ENCODE peak calls at places on chromosomes 4 and X, in eight cellular contexts. T, S, L, K, V, Q, U and H are unnamed samples.

GRCh38 chrX:46130246-46130645 is 415.0 kb downstream of the ZNF674 start:
- DNase-seq in S (no peak), V (no peak), K (no peak), L (no peak), U (no peak), Q (no peak), T (no peak), H (peak)

GRCh38 chrX:113399501-113400192 is 559.0 kb upstream of the AMOT start:
- DNase-seq in T (no peak), Q (no peak), K (no peak), V (no peak), U (peak), S (no peak), L (peak), H (peak)

GRCh38 chrX:22323541-22323940 is 50.8 kb downstream of the CBLL2 start:
- DNase-seq in T (no peak), S (no peak), K (no peak), V (no peak), L (peak), Q (no peak), U (peak), H (no peak)

GRCh38 chr4:40831462-40831861 is 81.7 kb downstream of the NSUN7 start:
- DNase-seq in K (no peak), L (no peak), V (no peak), T (no peak), Q (no peak), U (no peak), S (no peak), H (no peak)

GRCh38 chr4:159685406-159686092 is 582.7 kb downstream of the RAPGEF2 start:
- DNase-seq in V (no peak), Q (no peak), T (no peak), U (no peak), L (no peak), K (no peak), S (no peak), H (no peak)

GRCh38 chr4:6272863-6273660 is 3.4 kb downstream of the WFS1 start:
- DNase-seq in K (no peak), Q (no peak), U (peak), L (peak), S (no peak), V (no peak), T (peak), H (peak)

GRCh38 chrX:155745792-155746191 is 133.0 kb upstream of the TMLHE start:
- DNase-seq in L (peak), Q (peak), T (no peak), S (peak), U (no peak), K (no peak), V (no peak), H (peak)

GRCh38 chrX:25004485-25005032 is 11.2 kb downstream of the ARX start:
- DNase-seq in T (no peak), Q (no peak), V (no peak), S (no peak), K (no peak), U (no peak), L (no peak), H (no peak)

GRCh38 chrX:141405878-141406492 is 163.7 kb upstream of the SPANXC start:
- DNase-seq in S (no peak), L (peak), K (no peak), Q (no peak), U (peak), V (no peak), T (no peak), H (peak)

GRCh38 chr4:138263438-138263837 is 21.3 kb upstream of the SLC7A11 start:
- DNase-seq in S (no peak), L (peak), U (peak), Q (no peak), K (no peak), V (no peak), T (no peak), H (no peak)

GRCh38 chrX:7334253-7334935 is 186.4 kb upstream of the PUDP start:
- DNase-seq in L (peak), T (no peak), V (no peak), Q (no peak), K (no peak), S (no peak), U (peak), H (no peak)

GRCh38 chr4:26692014-26692726 is 108.3 kb downstream of the TBC1D19 start:
- DNase-seq in Q (no peak), T (no peak), S (no peak), V (no peak), K (no peak), L (peak), U (peak), H (no peak)

GRCh38 chrX:34058005-34058404 is 74.1 kb downstream of the FAM47A start:
- DNase-seq in Q (no peak), L (no peak), U (no peak), S (no peak), T (no peak), V (no peak), K (no peak), H (no peak)

GRCh38 chr4:123941306-123941705 is 544.7 kb downstream of the SPRY1 start:
- DNase-seq in L (no peak), K (no peak), Q (no peak), U (peak), S (no peak), T (no peak), V (no peak), H (no peak)

GRCh38 chrX:87525771-87526229 is 8.2 kb downstream of the KLHL4 start:
- DNase-seq in S (no peak), V (no peak), L (peak), T (no peak), Q (no peak), K (no peak), U (no peak), H (no peak)

GRCh38 chrX:38805294-38806053 is 4.2 kb downstream of the MID1IP1 start:
- DNase-seq in L (peak), V (peak), S (peak), K (peak), T (peak), Q (peak), U (peak), H (no peak)

GRCh38 chrX:94288325-94288724 is 614.3 kb downstream of the FAM133A start:
- DNase-seq in S (no peak), Q (no peak), K (no peak), L (no peak), V (no peak), U (no peak), T (no peak), H (no peak)

GRCh38 chr4:185567828-185568442 is 32.6 kb upstream of the PDLIM3 start:
- DNase-seq in L (no peak), U (no peak), V (no peak), S (peak), K (peak), T (no peak), Q (peak), H (no peak)

GRCh38 chr4:157459789-157460188 is 239.3 kb downstream of the GRIA2 start:
- DNase-seq in T (no peak), S (no peak), U (no peak), Q (no peak), L (peak), K (no peak), V (no peak), H (peak)

GRCh38 chr4:91064157-91064853 is 937.1 kb downstream of the CCSER1 start:
- DNase-seq in K (no peak), S (no peak), L (peak), U (no peak), V (peak), Q (no peak), T (no peak), H (peak)

GRCh38 chrX:106300656-106301055 is 132.6 kb downstream of the PWWP3B start:
- DNase-seq in V (no peak), L (peak), T (no peak), Q (no peak), S (no peak), U (no peak), K (no peak), H (no peak)

GRCh38 chrX:12975670-12975965 is 708 bp downstream of the TMSB4X start:
- DNase-seq in L (no peak), T (peak), Q (no peak), K (no peak), S (no peak), U (no peak), V (peak), H (no peak)

GRCh38 chr4:141977433-141977832 is 341.1 kb downstream of the IL15 start:
- DNase-seq in S (no peak), K (no peak), L (peak), U (no peak), T (no peak), Q (no peak), V (no peak), H (no peak)

GRCh38 chr4:141971854-141972253 is 335.5 kb downstream of the IL15 start:
- DNase-seq in T (no peak), U (no peak), S (no peak), L (no peak), Q (no peak), V (no peak), K (no peak), H (no peak)

DNA sequence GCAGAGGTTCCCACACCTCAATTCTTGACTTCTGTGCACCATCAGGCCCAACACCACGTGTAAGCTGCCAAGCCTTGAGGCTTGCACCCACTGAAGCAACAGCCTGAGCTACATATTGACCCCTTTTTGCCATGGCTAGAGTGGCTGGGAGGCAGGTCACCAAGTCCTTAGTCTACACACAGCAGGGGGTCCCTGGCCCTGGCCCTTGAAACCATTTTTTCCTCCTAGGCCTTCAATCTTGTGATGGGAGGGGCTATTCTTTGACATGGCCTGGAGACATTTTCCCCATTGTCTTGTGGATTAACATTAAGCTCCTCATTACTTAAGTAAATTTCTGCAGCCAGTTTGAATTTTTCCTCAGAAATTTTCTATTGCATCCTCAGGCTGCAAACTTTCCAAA is 336.6 kb downstream of the IL15 start:
- DNase-seq in K (no peak), V (no peak), S (no peak), L (no peak), Q (no peak), U (no peak), T (no peak), H (no peak)
- TF ChIP-seq CTCF in K (no peak), V (no peak), S (no peak), L (no peak), Q (no peak), U (no peak), T (no peak), H (no peak)

DNA sequence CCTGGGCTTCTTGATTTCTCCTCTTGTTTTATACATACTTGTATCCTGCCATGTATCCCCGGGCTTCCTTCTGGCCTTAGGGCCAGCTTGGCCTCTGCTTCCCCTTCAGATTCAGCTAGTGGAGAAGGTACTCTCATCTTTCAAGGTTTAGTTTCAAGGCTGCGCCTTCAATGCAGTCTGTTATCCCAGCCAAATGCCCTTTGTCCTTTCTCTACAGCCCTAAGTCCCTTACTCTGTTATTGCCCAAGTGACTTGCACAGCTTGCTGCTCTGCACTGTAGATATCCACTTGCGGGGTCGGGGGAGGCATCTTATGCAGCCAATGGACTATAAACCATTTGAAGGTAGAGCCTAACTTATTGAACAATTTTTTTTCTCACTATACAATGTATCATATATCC is 357.5 kb downstream of the PPP1R2C start:
- DNase-seq in K (no peak), L (no peak), U (no peak), Q (no peak), S (no peak), V (no peak), T (no peak), H (no peak)
- H3K4me3 ChIP-seq in K (no peak), L (no peak), U (no peak), Q (no peak), S (no peak), V (no peak), T (no peak), H (no peak)

GRCh38 chrX:140040397-140040796 is 75.1 kb upstream of the CXorf66 start:
- DNase-seq in V (no peak), U (no peak), Q (peak), T (no peak), K (no peak), S (no peak), L (peak), H (peak)
- TF ChIP-seq CTCF in V (no peak), U (no peak), Q (no peak), T (no peak), K (no peak), S (no peak), L (no peak), H (no peak)

GRCh38 chrX:115357316-115357715 is 67.8 kb downstream of the LUZP4 start:
- DNase-seq in U (no peak), K (no peak), V (no peak), Q (no peak), S (no peak), T (no peak), L (no peak), H (no peak)

GRCh38 chrX:115360220-115360781 is 70.8 kb downstream of the LUZP4 start:
- DNase-seq in Q (no peak), S (no peak), U (no peak), T (no peak), K (no peak), L (no peak), V (no peak), H (no peak)

GRCh38 chrX:115350696-115351408 is 61.3 kb downstream of the LUZP4 start:
- DNase-seq in T (no peak), L (no peak), S (no peak), V (no peak), Q (no peak), K (no peak), U (peak), H (no peak)

GRCh38 chrX:115356369-115356768 is 66.9 kb downstream of the LUZP4 start:
- DNase-seq in K (no peak), T (no peak), V (no peak), U (no peak), L (no peak), Q (no peak), S (no peak), H (no peak)
- H3K4me3 ChIP-seq in K (no peak), T (no peak), V (no peak), U (no peak), L (no peak), Q (no peak), S (no peak), H (no peak)

GRCh38 chr4:132646186-132646585 is 502.9 kb upstream of the PCDH10 start:
- DNase-seq in T (no peak), K (no peak), L (peak), Q (no peak), S (no peak), V (no peak), U (no peak), H (no peak)

DNA sequence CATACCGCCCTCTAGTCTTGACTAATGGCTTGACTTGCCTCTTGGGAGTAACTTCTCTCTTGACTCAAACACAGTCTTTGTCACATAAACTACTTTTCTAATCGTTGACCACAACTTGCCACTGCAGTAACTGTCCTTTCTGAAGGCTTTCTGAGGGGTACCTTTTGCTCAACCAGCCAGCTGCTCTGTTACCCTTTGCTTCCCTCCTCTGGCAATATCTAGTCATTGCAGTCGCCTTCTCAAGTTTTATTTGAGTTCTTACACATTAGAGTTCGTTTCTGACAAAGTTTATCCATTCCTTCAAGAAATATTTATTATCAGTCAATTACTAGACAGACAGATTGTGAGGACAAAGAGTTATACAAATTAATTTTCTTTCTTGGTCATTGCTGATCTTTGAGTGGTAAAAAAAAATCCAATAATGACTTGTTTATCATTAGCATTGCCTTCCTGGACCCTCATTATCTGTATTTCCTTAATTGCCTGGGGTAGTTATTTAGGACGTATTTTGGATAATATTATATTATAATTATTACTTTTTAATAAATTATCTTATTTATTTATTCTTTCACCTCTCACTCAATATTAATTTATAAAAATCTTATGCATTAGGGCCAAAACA is 506.8 kb upstream of the PCDH10 start:
- DNase-seq in K (no peak), S (no peak), T (no peak), U (no peak), V (no peak), Q (no peak), L (peak), H (peak)
- TF ChIP-seq CTCF in K (peak), S (peak), T (peak), U (peak), V (peak), Q (peak), L (peak), H (peak)

GRCh38 chrX:56569378-56570061 is 6.1 kb downstream of the UBQLN2 start:
- DNase-seq in L (no peak), T (no peak), Q (no peak), V (no peak), U (no peak), S (no peak), K (no peak), H (no peak)

GRCh38 chrX:56564182-56564885 is 907 bp downstream of the UBQLN2 start:
- DNase-seq in V (peak), L (peak), K (no peak), Q (peak), U (no peak), T (no peak), S (peak), H (peak)

GRCh38 chrX:56563231-56564116 is at the start of gene UBQLN2:
- DNase-seq in K (peak), Q (peak), T (peak), V (peak), S (peak), U (peak), L (peak), H (peak)

DNA sequence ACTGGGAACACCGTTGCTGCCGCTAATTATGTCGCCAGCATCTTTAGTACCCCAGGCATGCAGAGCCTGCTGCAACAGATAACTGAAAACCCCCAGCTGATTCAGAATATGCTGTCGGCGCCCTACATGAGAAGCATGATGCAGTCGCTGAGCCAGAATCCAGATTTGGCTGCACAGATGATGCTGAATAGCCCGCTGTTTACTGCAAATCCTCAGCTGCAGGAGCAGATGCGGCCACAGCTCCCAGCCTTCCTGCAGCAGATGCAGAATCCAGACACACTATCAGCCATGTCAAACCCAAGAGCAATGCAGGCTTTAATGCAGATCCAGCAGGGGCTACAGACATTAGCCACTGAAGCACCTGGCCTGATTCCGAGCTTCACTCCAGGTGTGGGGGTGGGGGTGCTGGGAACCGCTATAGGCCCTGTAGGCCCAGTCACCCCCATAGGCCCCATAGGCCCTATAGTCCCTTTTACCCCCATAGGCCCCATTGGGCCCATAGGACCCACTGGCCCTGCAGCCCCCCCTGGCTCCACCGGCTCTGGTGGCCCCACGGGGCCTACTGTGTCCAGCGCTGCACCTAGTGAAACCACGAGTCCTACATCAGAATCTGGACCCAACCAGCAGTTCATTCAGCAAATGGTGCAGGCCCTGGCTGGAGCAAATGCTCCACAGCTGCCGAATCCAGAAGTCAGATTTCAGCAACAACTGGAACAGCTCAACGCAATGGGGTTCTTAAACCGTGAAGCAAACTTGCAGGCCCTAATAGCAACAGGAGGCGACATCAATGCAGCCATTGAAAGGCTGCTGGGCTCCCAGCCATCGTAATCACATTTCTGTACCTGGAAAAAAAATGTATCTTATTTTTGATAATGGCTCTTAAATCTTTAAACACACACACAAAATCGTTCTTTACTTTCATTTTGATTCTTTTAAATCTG is 1.8 kb downstream of the UBQLN2 start:
- DNase-seq in U (no peak), V (no peak), T (no peak), L (no peak), S (peak), Q (no peak), K (no peak), H (no peak)
- H3K4me3 ChIP-seq in U (peak), V (peak), T (peak), L (peak), S (peak), Q (peak), K (peak), H (peak)

GRCh38 chr4:39061450-39061849 is 582 bp upstream of the KLHL5 start:
- DNase-seq in K (no peak), S (no peak), L (no peak), V (no peak), T (no peak), U (no peak), Q (no peak), H (no peak)
- TF ChIP-seq CTCF in K (no peak), S (no peak), L (no peak), V (no peak), T (no peak), U (no peak), Q (no peak), H (no peak)

DNA sequence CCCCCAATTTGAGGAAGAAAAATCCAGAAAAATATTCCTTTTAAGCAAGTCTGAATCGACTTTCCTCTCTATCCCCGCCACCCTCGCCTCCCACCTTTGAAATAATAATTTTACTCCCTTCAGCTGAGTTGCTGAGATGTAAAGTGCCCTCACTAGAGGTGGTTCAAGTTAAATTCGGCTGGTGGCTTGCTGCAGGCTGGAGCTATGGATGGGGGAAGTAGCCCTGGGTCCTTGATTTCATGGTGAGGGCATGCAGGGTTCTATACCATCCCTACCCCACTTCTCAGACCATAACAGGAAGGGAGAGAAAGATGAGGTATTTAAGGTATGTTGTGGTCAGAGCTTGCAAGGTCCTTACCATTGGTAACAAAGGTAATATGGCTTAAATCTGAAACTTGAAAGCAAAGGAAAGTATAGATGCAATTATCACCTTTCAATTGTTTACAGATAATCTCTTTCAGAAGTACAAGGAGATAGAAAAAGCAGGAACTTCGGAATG is 440.0 kb downstream of the INPP4B start:
- DNase-seq in T (no peak), L (peak), Q (no peak), S (no peak), V (no peak), K (no peak), U (no peak), H (no peak)
- H3K4me3 ChIP-seq in T (no peak), L (peak), Q (no peak), S (no peak), V (no peak), K (no peak), U (peak), H (peak)